ENCODE peak calls at places on chromosomes 11 and 22, in five cellular contexts. I is H9; K is CD8-positive, alpha-beta T cell; D is CD8-positive, alpha-beta memory T cell; E is right lobe of liver. F is an unnamed sample.

GRCh38 chr11:35214181-35214770 is 75.3 kb downstream of the CD44 start:
- DNase-seq in I (no peak), K (no peak), D (no peak), E (no peak), F (no peak)

GRCh38 chr22:36022162-36022561 is 6.5 kb downstream of the RBFOX2 start:
- DNase-seq in I (no peak), K (no peak), D (no peak), E (no peak), F (no peak)

GRCh38 chr11:58057481-58057880 is 26.7 kb downstream of the OR6Q1 start:
- DNase-seq in I (no peak), K (no peak), D (no peak), E (no peak), F (no peak)

GRCh38 chr11:76694664-76695063 is 24.1 kb upstream of the LRRC32 start:
- DNase-seq in I (no peak), K (no peak), D (no peak), E (no peak), F (no peak)

GRCh38 chr11:112296044-112296443 is 35.4 kb upstream of the PLET1 start:
- DNase-seq in I (no peak), K (no peak), D (no peak), E (no peak), F (no peak)

GRCh38 chr11:8252946-8253345 is 10.7 kb downstream of the LMO1 start:
- DNase-seq in I (peak; percentile 18), K (no peak), D (no peak), E (no peak), F (no peak)

GRCh38 chr11:57781529-57781943 is 19.9 kb downstream of the CTNND1 start:
- DNase-seq in I (peak; percentile 91), K (no peak), D (no peak), E (no peak), F (no peak)

GRCh38 chr22:45218974-45219373 is 21.7 kb downstream of the KIAA0930 start:
- DNase-seq in I (no peak), K (no peak), D (no peak), E (no peak), F (no peak)

GRCh38 chr22:26476705-26477340 is 6.8 kb downstream of the HPS4 start:
- DNase-seq in I (no peak), K (no peak), D (no peak), E (no peak), F (no peak)

GRCh38 chr11:38332046-38332445 is 1734.0 kb upstream of the RAG2 start:
- DNase-seq in I (no peak), K (no peak), D (no peak), E (no peak), F (no peak)

GRCh38 chr22:30261134-30261533 is 5.5 kb downstream of the OSM start:
- DNase-seq in I (no peak), K (no peak), D (no peak), E (no peak), F (no peak)

GRCh38 chr22:24186352-24186740 is 5.1 kb downstream of the SUSD2 start:
- DNase-seq in I (no peak), K (no peak), D (peak; percentile 24), E (no peak), F (no peak)

GRCh38 chr11:116972692-116973091 is 125.5 kb downstream of the SIK3 start:
- DNase-seq in I (no peak), K (no peak), D (no peak), E (no peak), F (no peak)

GRCh38 chr11:67266424-67267187 is at the start of gene GRK2:
- DNase-seq in I (no peak), K (peak; percentile 45), D (peak; percentile 70), E (peak; percentile 49), F (no peak)

GRCh38 chr11:57310630-57311086 is 14.1 kb downstream of the TNKS1BP1 start:
- DNase-seq in I (no peak), K (no peak), D (no peak), E (no peak), F (no peak)

GRCh38 chr11:80146231-80146630 is 705.4 kb upstream of the TENM4 start:
- DNase-seq in I (no peak), K (no peak), D (no peak), E (no peak), F (no peak)

GRCh38 chr22:46596819-46597218 is 23.4 kb upstream of the GRAMD4 start:
- DNase-seq in I (peak; percentile 68), K (no peak), D (no peak), E (no peak), F (no peak)

GRCh38 chr11:554824-555499 is 5.6 kb downstream of the LMNTD2 start:
- DNase-seq in I (peak; percentile 86), K (peak; percentile 82), D (peak; percentile 86), E (peak; percentile 74), F (no peak)

GRCh38 chr22:31852691-31853370 is 91.5 kb upstream of the YWHAH start:
- DNase-seq in I (no peak), K (no peak), D (no peak), E (no peak), F (no peak)

GRCh38 chr11:69343401-69344321 is 49.7 kb downstream of the MYEOV start:
- DNase-seq in I (peak; percentile 17), K (no peak), D (no peak), E (no peak), F (no peak)

GRCh38 chr22:32343929-32344328 is 13.7 kb upstream of the RFPL3 start:
- DNase-seq in I (no peak), K (no peak), D (no peak), E (no peak), F (no peak)

GRCh38 chr11:60914620-60915249 is 777 bp downstream of the TMEM109 start:
- DNase-seq in I (peak; percentile 35), K (peak; percentile 34), D (peak; percentile 59), E (no peak), F (no peak)

GRCh38 chr11:9577032-9577431 is 3.6 kb downstream of the WEE1 start:
- DNase-seq in I (no peak), K (no peak), D (no peak), E (no peak), F (no peak)

GRCh38 chr11:134741453-134742227 is 329.6 kb upstream of the B3GAT1 start:
- DNase-seq in I (no peak), K (no peak), D (no peak), E (no peak), F (no peak)

GRCh38 chr11:65720237-65720934 is at the start of gene RNASEH2C:
- DNase-seq in I (peak; percentile 86), K (peak; percentile 73), D (peak; percentile 80), E (peak; percentile 88), F (peak; percentile 58)

GRCh38 chr11:65719887-65720236 is 736 bp downstream of the RNASEH2C start:
- DNase-seq in I (no peak), K (no peak), D (no peak), E (no peak), F (no peak)

GRCh38 chr11:65717906-65718305 is 2.7 kb downstream of the RNASEH2C start:
- DNase-seq in I (no peak), K (no peak), D (no peak), E (no peak), F (no peak)

GRCh38 chr11:65718531-65718930 is 2.1 kb downstream of the RNASEH2C start:
- DNase-seq in I (no peak), K (no peak), D (no peak), E (no peak), F (no peak)

DNA sequence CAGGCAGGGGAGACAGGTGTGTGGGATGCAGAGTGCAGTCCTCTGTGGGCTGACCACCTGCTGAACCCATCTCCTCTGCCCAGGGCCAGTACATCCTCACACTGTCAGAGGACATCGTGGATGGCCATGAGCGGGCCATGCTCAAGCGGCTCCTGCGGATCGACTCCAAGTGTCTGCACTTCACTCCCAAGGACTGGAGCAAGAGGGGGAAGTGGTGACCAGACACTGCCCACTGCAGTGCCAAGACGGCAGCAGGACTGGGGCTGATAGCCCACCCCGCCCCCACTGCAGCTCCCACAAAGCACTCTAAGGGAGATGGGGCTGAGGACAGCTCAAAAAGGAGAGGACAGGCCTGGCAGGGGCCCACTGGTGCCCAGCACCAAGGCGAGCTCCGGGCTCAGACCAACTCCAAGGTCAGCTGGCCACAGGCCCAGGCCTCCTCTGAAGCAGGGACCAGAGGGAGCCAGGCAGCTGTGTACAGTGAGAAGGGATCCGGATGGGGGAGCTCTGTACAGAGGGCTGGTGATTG is 1.6 kb downstream of the RNASEH2C start:
- DNase-seq in I (no peak), K (no peak), D (no peak), E (peak; percentile 65), F (no peak)
- H3K27ac ChIP-seq in I (no peak overlapping the region), K (no peak overlapping the region), D (peak overlapping the region; percentile 59), E (no peak overlapping the region), F (peak overlapping the region; percentile 83)

GRCh38 chr11:63843042-63843441 is 4.1 kb downstream of the MARK2 start:
- DNase-seq in I (no peak), K (no peak), D (peak; percentile 19), E (no peak), F (no peak)

GRCh38 chr11:63838682-63839507 is at the start of gene MARK2:
- DNase-seq in I (peak; percentile 98), K (peak; percentile 100), D (peak; percentile 100), E (peak; percentile 98), F (peak; percentile 86)

GRCh38 chr11:63840356-63841060 is 1.6 kb downstream of the MARK2 start:
- DNase-seq in I (no peak), K (no peak), D (peak; percentile 27), E (no peak), F (no peak)

GRCh38 chr11:63839508-63840355 is 822 bp downstream of the MARK2 start:
- DNase-seq in I (no peak), K (peak; percentile 31), D (no peak), E (peak; percentile 51), F (no peak)

DNA sequence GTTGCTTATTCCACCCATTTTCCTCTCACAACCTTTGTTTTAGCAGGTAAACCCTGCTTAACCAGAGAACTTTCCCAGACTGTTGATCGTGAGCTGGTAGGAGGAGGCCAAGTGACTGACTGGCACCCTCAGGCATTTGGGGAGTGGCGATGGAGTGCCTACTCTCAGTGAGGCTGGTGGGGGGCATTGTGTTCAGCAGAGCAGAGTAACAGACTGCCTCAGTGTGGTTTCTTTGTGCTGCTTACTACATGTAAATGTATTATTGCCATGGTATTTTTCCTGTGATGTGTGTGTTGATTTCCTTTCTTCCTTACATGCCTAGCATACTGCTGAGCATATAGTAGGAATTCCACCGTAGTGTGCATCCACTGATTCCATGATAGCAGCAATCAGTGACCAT is 2.6 kb downstream of the MARK2 start:
- DNase-seq in I (peak; percentile 65), K (peak; percentile 18), D (no peak), E (no peak), F (no peak)
- H3K4me1 ChIP-seq in I (peaks cover 16% of the 10 kb centered on the region), K (peaks cover 58% of the 10 kb centered on the region), D (peaks cover 51% of the 10 kb centered on the region), E (peaks cover 50% of the 10 kb centered on the region), F (peaks cover 18% of the 10 kb centered on the region)

GRCh38 chr11:33697997-33698396 is 2.6 kb downstream of the C11orf91 start:
- DNase-seq in I (no peak), K (no peak), D (no peak), E (no peak), F (no peak)

GRCh38 chr11:33700425-33701271 is at the start of gene C11orf91:
- DNase-seq in I (peak; percentile 97), K (peak; percentile 94), D (peak; percentile 94), E (peak; percentile 99), F (peak; percentile 77)

GRCh38 chr11:33701302-33701701 is 676 bp upstream of the C11orf91 start:
- DNase-seq in I (no peak), K (no peak), D (no peak), E (no peak), F (peak; percentile 62)

GRCh38 chr11:33698921-33699320 is 1.7 kb downstream of the C11orf91 start:
- DNase-seq in I (no peak), K (no peak), D (no peak), E (no peak), F (no peak)

GRCh38 chr11:33699515-33700424 is 856 bp downstream of the C11orf91 start:
- DNase-seq in I (no peak), K (no peak), D (no peak), E (peak; percentile 51), F (no peak)
- H3K27ac ChIP-seq in I (no peak overlapping the region), K (no peak overlapping the region), D (no peak overlapping the region), E (peak overlapping the region; percentile 31), F (peak overlapping the region; percentile 94)

GRCh38 chr11:2693851-2694261 is 5.9 kb downstream of the KCNQ1OT1 start:
- DNase-seq in I (peak; percentile 71), K (no peak), D (peak; percentile 33), E (no peak), F (no peak)
- H3K4me1 ChIP-seq in I (peaks cover 37% of the 10 kb centered on the region), K (peaks cover 1% of the 10 kb centered on the region), D (peaks cover 8% of the 10 kb centered on the region), E (peaks cover 7% of the 10 kb centered on the region), F (peaks cover 4% of the 10 kb centered on the region)